ENCODE peak calls at places on chromosomes 5 and 9, in ten cellular contexts. Y, P, K, R, W, M, V, X, D and L are unnamed samples.

GRCh38 chr5:54959673-54960418 is 25.5 kb downstream of the ESM1 start:
- DNase-seq in R (no peak), M (no peak), X (peak), K (no peak), Y (no peak), W (peak), P (peak), V (no peak), D (no peak), L (no peak)

GRCh38 chr5:129048509-129048908 is 46.0 kb upstream of the ISOC1 start:
- DNase-seq in V (no peak), Y (no peak), K (no peak), W (no peak), P (no peak), X (no peak), R (no peak), M (no peak), D (no peak), L (no peak)

GRCh38 chr9:94588681-94589080 is 4.9 kb downstream of the FBP2 start:
- DNase-seq in K (no peak), Y (no peak), V (no peak), X (no peak), R (no peak), D (no peak), P (no peak), M (no peak), W (no peak), L (no peak)

GRCh38 chr5:141743652-141744333 is 61.8 kb upstream of the ARAP3 start:
- DNase-seq in P (no peak), X (no peak), V (no peak), R (no peak), K (no peak), W (no peak), Y (no peak), M (no peak), D (no peak), L (no peak)

GRCh38 chr5:157710887-157711286 is 20.3 kb upstream of the THG1L start:
- DNase-seq in P (peak), X (no peak), K (no peak), M (peak), W (no peak), D (no peak), Y (no peak), V (no peak), R (no peak), L (no peak)

GRCh38 chr5:14501353-14502162 is 80.0 kb upstream of the OTULINL start:
- DNase-seq in Y (peak), M (no peak), D (no peak), K (no peak), V (no peak), R (no peak), X (no peak), W (no peak), P (peak), L (no peak)

GRCh38 chr9:91898451-91899433 is 51.3 kb downstream of the ROR2 start:
- DNase-seq in D (no peak), X (peak), W (no peak), P (peak), M (no peak), K (no peak), Y (no peak), V (no peak), R (no peak), L (no peak)

GRCh38 chr5:115079934-115080623 is 89.6 kb downstream of the TRIM36 start:
- DNase-seq in D (no peak), W (no peak), P (no peak), V (no peak), X (no peak), R (no peak), K (no peak), Y (no peak), M (no peak), L (no peak)

GRCh38 chr5:174917976-174918554 is 193.7 kb downstream of the MSX2 start:
- DNase-seq in Y (no peak), V (no peak), M (no peak), X (no peak), P (no peak), D (no peak), W (no peak), R (no peak), K (no peak), L (no peak)